ENCODE peak calls at places on chromosomes 4 and X, in six cellular contexts. One of them, this sample, is unnamed.

GRCh38 chr4:150379454-150379853 is 202.5 kb upstream of the MAB21L2 start:
- DNase-seq in natural killer cell: no peak
- DNase-seq in heart right ventricle: no peak
- DNase-seq in A549: no peak
- DNase-seq in transverse colon: no peak
- DNase-seq in K562: no peak
- DNase-seq in this sample: no peak

GRCh38 chr4:151807220-151807619 is 46.4 kb upstream of the GATB start:
- DNase-seq in natural killer cell: no peak
- DNase-seq in K562: no peak
- DNase-seq in heart right ventricle: peak; percentile 62
- DNase-seq in A549: no peak
- DNase-seq in transverse colon: peak; percentile 37
- DNase-seq in this sample: no peak

GRCh38 chr4:16192631-16193483 is 33.4 kb downstream of the TAPT1 start:
- DNase-seq in natural killer cell: no peak
- DNase-seq in K562: no peak
- DNase-seq in A549: no peak
- DNase-seq in transverse colon: no peak
- DNase-seq in heart right ventricle: no peak
- DNase-seq in this sample: no peak

GRCh38 chr4:152659806-152660205 is 20.0 kb downstream of the TMEM154 start:
- DNase-seq in K562: no peak
- DNase-seq in A549: no peak
- DNase-seq in natural killer cell: no peak
- DNase-seq in transverse colon: no peak
- DNase-seq in heart right ventricle: no peak
- DNase-seq in this sample: no peak

GRCh38 chr4:172596206-172596605 is 572.4 kb upstream of the GALNT7 start:
- DNase-seq in A549: no peak
- DNase-seq in natural killer cell: no peak
- DNase-seq in heart right ventricle: no peak
- DNase-seq in transverse colon: no peak
- DNase-seq in K562: no peak
- DNase-seq in this sample: no peak

GRCh38 chrX:115330498-115331138 is 41.1 kb downstream of the LUZP4 start:
- DNase-seq in K562: peak; percentile 61
- DNase-seq in heart right ventricle: no peak
- DNase-seq in A549: peak; percentile 18
- DNase-seq in natural killer cell: no peak
- DNase-seq in transverse colon: peak; percentile 21
- DNase-seq in this sample: peak; percentile 7

GRCh38 chr4:133565379-133565778 is 416.3 kb downstream of the PCDH10 start:
- DNase-seq in transverse colon: no peak
- DNase-seq in A549: no peak
- DNase-seq in heart right ventricle: no peak
- DNase-seq in K562: no peak
- DNase-seq in natural killer cell: no peak
- DNase-seq in this sample: no peak

GRCh38 chr4:7625073-7625472 is 190.3 kb upstream of the PSAPL1 start:
- DNase-seq in transverse colon: no peak
- DNase-seq in A549: no peak
- DNase-seq in K562: no peak
- DNase-seq in heart right ventricle: no peak
- DNase-seq in natural killer cell: no peak
- DNase-seq in this sample: no peak

GRCh38 chr4:70559216-70559830 is 32.7 kb upstream of the AMBN start:
- DNase-seq in A549: peak; percentile 42
- DNase-seq in heart right ventricle: no peak
- DNase-seq in natural killer cell: no peak
- DNase-seq in transverse colon: peak; percentile 28
- DNase-seq in K562: peak; percentile 44
- DNase-seq in this sample: peak; percentile 62

GRCh38 chr4:17577660-17578481 is 873 bp downstream of the LAP3 start:
- DNase-seq in natural killer cell: peak; percentile 19
- DNase-seq in heart right ventricle: peak; percentile 51
- DNase-seq in A549: peak; percentile 13
- DNase-seq in transverse colon: peak; percentile 57
- DNase-seq in K562: no peak
- DNase-seq in this sample: peak; percentile 49
- TF ChIP-seq CTCF in natural killer cell: no peak
- TF ChIP-seq CTCF in heart right ventricle: no peak
- TF ChIP-seq CTCF in A549: no peak
- TF ChIP-seq CTCF in transverse colon: no peak
- TF ChIP-seq CTCF in K562: no peak
- TF ChIP-seq CTCF in this sample: no peak

GRCh38 chr4:5554376-5554775 is 154.0 kb downstream of the EVC2 start:
- DNase-seq in natural killer cell: no peak
- DNase-seq in A549: no peak
- DNase-seq in K562: no peak
- DNase-seq in heart right ventricle: no peak
- DNase-seq in transverse colon: no peak
- DNase-seq in this sample: no peak
- TF ChIP-seq CTCF in natural killer cell: no peak
- TF ChIP-seq CTCF in A549: no peak
- TF ChIP-seq CTCF in K562: no peak
- TF ChIP-seq CTCF in heart right ventricle: no peak
- TF ChIP-seq CTCF in transverse colon: no peak
- TF ChIP-seq CTCF in this sample: no peak

DNA sequence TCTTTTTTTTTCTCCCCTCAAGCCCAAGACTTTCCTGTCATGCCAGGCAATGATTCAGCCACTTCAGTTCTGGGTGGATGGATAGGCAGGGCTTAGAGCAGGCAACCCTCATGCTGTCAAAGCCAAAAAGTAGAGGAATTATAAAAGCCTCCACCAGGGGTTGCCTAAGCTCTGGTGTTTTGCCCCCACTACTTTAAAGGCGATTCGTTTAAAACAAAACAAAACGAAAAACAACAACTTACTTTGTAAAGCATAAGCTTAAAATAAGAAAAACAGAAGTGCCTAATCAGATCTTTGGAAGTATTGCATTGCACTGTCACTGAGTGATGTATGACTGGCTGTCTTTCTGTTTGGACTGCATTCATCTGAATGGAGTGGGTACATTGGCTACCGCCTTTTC is 5.3 kb upstream of the IDS start:
- DNase-seq in K562: peak; percentile 14
- DNase-seq in heart right ventricle: no peak
- DNase-seq in transverse colon: no peak
- DNase-seq in A549: no peak
- DNase-seq in natural killer cell: no peak
- DNase-seq in this sample: no peak
- TF ChIP-seq CTCF in K562: peak; percentile 47
- TF ChIP-seq CTCF in heart right ventricle: no peak
- TF ChIP-seq CTCF in transverse colon: no peak
- TF ChIP-seq CTCF in A549: no peak
- TF ChIP-seq CTCF in natural killer cell: no peak
- TF ChIP-seq CTCF in this sample: no peak

GRCh38 chr4:18020671-18021469 is 685 bp downstream of the LCORL start:
- DNase-seq in heart right ventricle: peak; percentile 60
- DNase-seq in A549: peak; percentile 44
- DNase-seq in natural killer cell: peak; percentile 30
- DNase-seq in K562: peak; percentile 68
- DNase-seq in transverse colon: peak; percentile 70
- DNase-seq in this sample: peak; percentile 64
- TF ChIP-seq CTCF in heart right ventricle: peak; percentile 40
- TF ChIP-seq CTCF in A549: no peak
- TF ChIP-seq CTCF in natural killer cell: no peak
- TF ChIP-seq CTCF in K562: no peak
- TF ChIP-seq CTCF in transverse colon: no peak
- TF ChIP-seq CTCF in this sample: no peak

GRCh38 chr4:123127218-123127617 is 204.8 kb upstream of the NUDT6 start:
- DNase-seq in A549: no peak
- DNase-seq in transverse colon: no peak
- DNase-seq in natural killer cell: no peak
- DNase-seq in K562: no peak
- DNase-seq in heart right ventricle: no peak
- DNase-seq in this sample: no peak
- TF ChIP-seq CTCF in A549: peak; percentile 44
- TF ChIP-seq CTCF in transverse colon: no peak
- TF ChIP-seq CTCF in natural killer cell: peak; percentile 31
- TF ChIP-seq CTCF in K562: no peak
- TF ChIP-seq CTCF in heart right ventricle: peak; percentile 69
- TF ChIP-seq CTCF in this sample: no peak

DNA sequence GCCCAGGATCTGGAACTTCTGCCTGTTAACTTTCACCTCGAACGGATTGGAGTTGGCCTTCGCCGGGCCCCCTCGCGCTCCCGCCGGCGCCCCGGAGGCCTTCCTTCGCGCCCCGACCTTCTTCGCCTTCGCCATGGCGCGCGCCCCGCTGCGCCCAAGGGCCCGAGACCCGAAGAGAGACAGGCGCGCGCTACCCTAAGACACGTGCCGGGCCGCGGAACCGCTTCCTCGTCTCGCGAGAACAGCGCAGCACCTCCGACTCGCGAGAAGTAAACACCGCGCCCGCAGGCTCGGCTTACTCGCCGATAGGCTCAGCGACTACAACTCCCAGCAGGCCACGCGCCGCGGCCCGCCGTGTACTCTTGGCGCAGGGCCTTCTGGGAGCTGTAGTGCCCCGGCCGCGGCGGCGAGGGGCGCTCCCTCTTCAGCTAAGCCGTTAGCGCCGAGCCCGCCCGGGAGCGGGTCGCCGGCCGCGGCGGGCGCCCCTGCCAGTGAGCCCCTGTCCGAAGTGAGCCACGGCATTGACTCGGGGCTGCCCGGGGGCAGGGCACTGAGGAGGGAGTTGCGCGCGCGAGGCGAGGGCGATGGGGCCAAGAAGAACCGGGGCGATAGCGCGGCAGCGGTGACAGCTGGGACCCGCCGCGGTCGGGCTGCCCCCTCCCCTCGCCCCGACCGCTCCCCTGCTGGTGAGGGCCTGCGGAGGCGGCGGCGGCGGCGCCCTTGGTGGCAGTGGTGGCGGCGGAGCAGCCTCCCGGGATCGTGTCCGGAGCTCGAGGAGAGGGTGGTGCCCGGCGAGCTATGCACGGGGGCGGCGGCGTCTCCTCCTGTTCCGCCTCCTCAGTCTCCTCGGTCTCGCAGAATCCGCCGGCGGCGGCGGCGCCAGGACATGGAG is at the start of the genes GRK4 and NOP14:
- DNase-seq in heart right ventricle: peak; percentile 98
- DNase-seq in natural killer cell: peak; percentile 94
- DNase-seq in K562: peak; percentile 90
- DNase-seq in A549: peak; percentile 90
- DNase-seq in transverse colon: peak; percentile 98
- DNase-seq in this sample: peak; percentile 99
- TF ChIP-seq CTCF in heart right ventricle: peak; percentile 64
- TF ChIP-seq CTCF in natural killer cell: peak; percentile 46
- TF ChIP-seq CTCF in K562: peak; percentile 39
- TF ChIP-seq CTCF in A549: no peak
- TF ChIP-seq CTCF in transverse colon: peak; percentile 21
- TF ChIP-seq CTCF in this sample: no peak

GRCh38 chr4:2535386-2536192 is 858 bp upstream of the FAM193A start:
- DNase-seq in A549: no peak
- DNase-seq in heart right ventricle: peak; percentile 53
- DNase-seq in K562: peak; percentile 59
- DNase-seq in transverse colon: peak; percentile 53
- DNase-seq in natural killer cell: peak; percentile 49
- DNase-seq in this sample: peak; percentile 76
- TF ChIP-seq CTCF in A549: no peak
- TF ChIP-seq CTCF in heart right ventricle: peak; percentile 33
- TF ChIP-seq CTCF in K562: peak; percentile 13
- TF ChIP-seq CTCF in transverse colon: peak; percentile 9
- TF ChIP-seq CTCF in natural killer cell: no peak
- TF ChIP-seq CTCF in this sample: peak; percentile 29

DNA sequence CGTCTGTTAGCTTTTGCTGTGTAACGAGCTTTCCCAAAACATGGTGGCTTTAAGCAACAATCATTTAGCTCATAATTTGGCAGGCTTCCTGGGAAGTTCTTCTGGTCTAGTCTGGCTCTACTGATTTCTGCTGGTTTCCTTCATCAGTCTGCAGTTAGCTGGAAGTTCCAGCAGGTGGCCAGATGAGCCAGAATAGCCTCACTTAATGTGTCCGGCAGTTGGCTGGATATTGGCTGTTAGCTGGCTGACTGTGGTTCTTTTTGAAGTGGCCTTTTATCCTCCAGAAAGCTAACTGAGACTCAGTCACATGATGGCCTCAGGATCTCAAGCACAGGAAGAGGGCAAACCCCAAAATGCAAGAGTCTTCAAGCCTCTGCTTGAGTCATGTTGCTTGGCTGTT is 34.9 kb downstream of the FTHL17 start:
- DNase-seq in natural killer cell: no peak
- DNase-seq in A549: peak; percentile 10
- DNase-seq in transverse colon: peak; percentile 30
- DNase-seq in K562: peak; percentile 36
- DNase-seq in heart right ventricle: no peak
- DNase-seq in this sample: peak; percentile 20
- TF ChIP-seq CTCF in natural killer cell: peak; percentile 8
- TF ChIP-seq CTCF in A549: peak; percentile 24
- TF ChIP-seq CTCF in transverse colon: peak; percentile 42
- TF ChIP-seq CTCF in K562: peak; percentile 64
- TF ChIP-seq CTCF in heart right ventricle: peak; percentile 63
- TF ChIP-seq CTCF in this sample: no peak

GRCh38 chr4:113407409-113407808 is 354.1 kb downstream of the CAMK2D start:
- DNase-seq in K562: no peak
- DNase-seq in heart right ventricle: no peak
- DNase-seq in natural killer cell: no peak
- DNase-seq in A549: no peak
- DNase-seq in transverse colon: no peak
- DNase-seq in this sample: no peak
- TF ChIP-seq CTCF in K562: no peak
- TF ChIP-seq CTCF in heart right ventricle: no peak
- TF ChIP-seq CTCF in natural killer cell: no peak
- TF ChIP-seq CTCF in A549: no peak
- TF ChIP-seq CTCF in transverse colon: no peak
- TF ChIP-seq CTCF in this sample: no peak

GRCh38 chr4:103478729-103479128 is 241.1 kb downstream of the TACR3 start:
- DNase-seq in natural killer cell: no peak
- DNase-seq in heart right ventricle: no peak
- DNase-seq in A549: no peak
- DNase-seq in transverse colon: no peak
- DNase-seq in K562: no peak
- DNase-seq in this sample: no peak
- TF ChIP-seq CTCF in natural killer cell: no peak
- TF ChIP-seq CTCF in heart right ventricle: no peak
- TF ChIP-seq CTCF in A549: no peak
- TF ChIP-seq CTCF in transverse colon: no peak
- TF ChIP-seq CTCF in K562: no peak
- TF ChIP-seq CTCF in this sample: no peak

This sample was measured in activated CD8-positive, alpha-beta T cell treated with anti-CD3 and anti-CD28 coated beads for 36 hours.